ENCODE peak calls at places on chromosomes 13 and 19, in four cellular contexts. W, Z, J and C are unnamed samples.
A peak's percentile ranks its signal among the peaks of the same experiment; 100 is the strongest.

GRCh38 chr19:4742717-4743646 is 19.3 kb upstream of the DPP9 start:
- DNase-seq in Z (no peak), J (peak; percentile 69), W (no peak), C (no peak)

GRCh38 chr13:74324338-74324737 is 190.1 kb upstream of the KLF12 start:
- DNase-seq in J (no peak), Z (no peak), W (no peak), C (no peak)

GRCh38 chr13:94657167-94657566 is 55.2 kb downstream of the SOX21 start:
- DNase-seq in J (no peak), W (no peak), Z (peak; percentile 33), C (no peak)

GRCh38 chr19:29887498-29887897 is 54.5 kb upstream of the URI1 start:
- DNase-seq in W (no peak), Z (no peak), J (no peak), C (no peak)

GRCh38 chr19:9819590-9819898 is 665 bp upstream of the FBXL12 start:
- DNase-seq in J (no peak), W (no peak), Z (no peak), C (no peak)

GRCh38 chr13:26048745-26049144 is 3.1 kb downstream of the SHISA2 start:
- DNase-seq in W (no peak), J (no peak), Z (no peak), C (no peak)

GRCh38 chr13:110228936-110229904 is 77.7 kb downstream of the COL4A1 start:
- DNase-seq in Z (no peak), W (no peak), J (no peak), C (no peak)

GRCh38 chr13:43153436-43154082 is 130.2 kb downstream of the DNAJC15 start:
- DNase-seq in Z (peak; percentile 94), W (no peak), J (no peak), C (no peak)

GRCh38 chr13:49782784-49783183 is 9.7 kb downstream of the KPNA3 start:
- DNase-seq in J (no peak), W (no peak), Z (no peak), C (no peak)

GRCh38 chr19:28646629-28647028 is 566.3 kb downstream of the UQCRFS1 start:
- DNase-seq in W (no peak), Z (no peak), J (no peak), C (no peak)

GRCh38 chr13:31794452-31794851 is 55.1 kb downstream of the RXFP2 start:
- DNase-seq in W (no peak), J (no peak), Z (no peak), C (no peak)

GRCh38 chr19:41563847-41564514 is 12.0 kb upstream of the CEACAM21 start:
- DNase-seq in W (no peak), Z (no peak), J (no peak), C (no peak)

GRCh38 chr13:113022391-113023216 is 53.6 kb downstream of the MCF2L start:
- DNase-seq in Z (no peak), W (peak; percentile 95), J (no peak), C (no peak)

GRCh38 chr13:30373727-30374126 is 48.6 kb upstream of the UBE2L5 start:
- DNase-seq in J (no peak), Z (no peak), W (no peak), C (no peak)

GRCh38 chr13:58051807-58052375 is 420.3 kb downstream of the PCDH17 start:
- DNase-seq in Z (no peak), J (no peak), W (no peak), C (no peak)

GRCh38 chr19:3725121-3725520 is 16.9 kb downstream of the TJP3 start:
- DNase-seq in J (no peak), Z (no peak), W (no peak), C (no peak)

GRCh38 chr13:21986602-21987001 is 315.7 kb downstream of the FGF9 start:
- DNase-seq in W (no peak), J (no peak), Z (no peak), C (peak; percentile 37)

GRCh38 chr13:49995535-49996165 is 1.2 kb upstream of the TRIM13 start:
- DNase-seq in W (no peak), J (no peak), Z (peak; percentile 26), C (no peak)

GRCh38 chr13:25874907-25875306 is 176.9 kb downstream of the SHISA2 start:
- DNase-seq in W (no peak), Z (no peak), J (no peak), C (no peak)

GRCh38 chr13:57631607-57632275 is at the start of gene PCDH17:
- DNase-seq in J (peak; percentile 76), W (peak; percentile 54), Z (peak; percentile 62), C (no peak)

GRCh38 chr19:47305309-47305751 is 4.3 kb upstream of the C5AR1 start:
- DNase-seq in J (peak; percentile 96), W (peak; percentile 59), Z (peak; percentile 76), C (peak; percentile 75)

GRCh38 chr19:17215125-17215971 is at the start of gene USE1:
- DNase-seq in Z (peak; percentile 86), W (peak; percentile 81), J (peak; percentile 93), C (peak; percentile 92)

GRCh38 chr19:17219286-17219685 is 4.1 kb downstream of the USE1 start:
- DNase-seq in J (no peak), Z (no peak), W (no peak), C (no peak)

GRCh38 chr19:17214531-17215124 is 529 bp upstream of the USE1 start:
- DNase-seq in W (no peak), Z (no peak), J (peak; percentile 52), C (no peak)

GRCh38 chr19:17213334-17213733 is 1.8 kb upstream of the USE1 start:
- DNase-seq in J (no peak), Z (no peak), W (no peak), C (no peak)

DNA sequence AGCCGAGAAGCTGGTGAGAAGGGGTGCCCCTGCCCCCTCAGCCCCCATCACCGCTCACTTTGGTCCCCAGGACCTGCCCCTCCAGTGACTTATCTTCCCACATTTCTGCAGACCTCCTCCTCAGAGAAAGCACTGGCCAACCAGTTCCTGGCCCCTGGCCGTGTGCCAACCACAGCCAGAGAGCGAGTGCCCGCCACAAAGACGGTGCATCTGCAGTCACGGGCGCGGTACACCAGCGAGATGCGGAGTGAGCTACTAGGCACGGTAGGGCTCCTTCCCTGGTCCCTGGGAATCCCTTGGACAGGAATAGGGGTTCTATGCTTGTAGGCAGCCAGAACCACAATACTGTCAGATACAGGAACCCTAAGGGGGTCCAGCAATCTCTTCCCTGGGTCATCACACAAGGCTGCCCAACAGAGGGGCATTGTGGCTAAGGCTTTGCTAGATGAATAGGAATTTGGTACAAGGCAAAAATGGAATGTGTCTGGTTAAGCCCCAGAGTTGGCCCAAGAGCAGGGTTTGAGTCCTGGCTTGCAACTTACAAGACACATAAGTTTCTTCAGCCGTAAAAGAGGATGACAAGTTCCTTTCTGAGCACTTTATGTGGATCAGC is 1.0 kb downstream of the USE1 start:
- DNase-seq in J (no peak), Z (no peak), W (no peak), C (no peak)
- H3K9ac ChIP-seq in J (no peak overlapping the region), Z (peak overlapping the region; percentile 94), W (no peak overlapping the region), C (no peak overlapping the region)

DNA sequence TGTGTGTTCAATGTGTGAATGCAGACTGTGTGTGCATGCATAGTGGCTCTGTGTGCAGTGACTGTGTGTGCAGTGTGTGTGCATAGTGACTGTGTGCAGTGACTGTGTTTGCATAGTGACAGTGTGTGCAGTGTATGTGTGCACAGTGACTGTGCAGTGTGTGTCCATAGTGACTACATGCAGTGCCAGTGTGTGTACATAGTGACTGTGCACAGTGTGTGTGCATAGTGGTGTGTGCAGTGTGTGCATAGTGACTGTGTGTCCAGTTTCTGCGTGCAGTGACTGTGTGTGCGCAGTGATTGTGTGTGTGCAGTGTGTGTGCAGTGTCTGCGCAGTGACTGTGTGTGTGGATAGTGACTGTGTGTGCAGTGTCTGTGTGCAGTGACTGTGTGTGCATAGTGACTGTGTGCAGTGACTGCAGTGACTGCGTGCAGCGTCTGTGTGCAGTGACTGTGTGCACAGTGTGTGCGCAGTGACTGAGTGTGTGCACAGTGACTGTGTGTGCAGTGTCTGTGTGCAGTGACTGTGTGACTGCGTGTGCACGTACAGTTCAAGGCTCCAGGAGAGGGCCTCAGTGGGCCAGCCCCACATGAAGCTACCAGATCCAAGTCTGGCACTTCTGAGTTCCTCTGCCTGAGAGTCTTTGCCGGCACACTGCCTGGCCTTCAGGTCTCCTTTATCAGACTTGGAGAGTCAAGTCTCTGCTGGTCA is 90.3 kb downstream of the IER2 start:
- DNase-seq in J (no peak), W (no peak), Z (no peak), C (no peak)
- H3K4me3 ChIP-seq in J (no peak overlapping the region), W (no peak overlapping the region), Z (no peak overlapping the region), C (no peak overlapping the region)

DNA sequence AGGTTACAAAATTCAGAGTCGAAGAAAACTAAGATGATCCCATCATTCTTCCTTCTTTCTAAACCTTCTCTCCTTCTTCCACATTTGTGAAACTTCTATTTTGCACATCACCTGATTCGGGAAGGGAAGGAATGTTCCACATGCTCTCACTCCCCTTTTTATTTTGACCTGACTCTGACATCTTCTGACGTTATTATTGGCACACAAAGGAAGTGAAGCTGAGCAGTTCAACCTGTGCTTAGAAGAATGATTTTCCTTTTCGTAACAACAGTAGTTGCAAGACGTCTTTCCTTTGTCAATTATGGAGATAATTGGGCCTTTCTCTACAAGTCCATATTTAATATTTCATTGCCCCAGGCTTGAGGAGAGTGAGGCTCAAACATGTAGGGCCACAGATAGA is 18.0 kb downstream of the FAM124A start:
- DNase-seq in Z (no peak), W (no peak), J (peak; percentile 4), C (no peak)
- H3K9ac ChIP-seq in Z (no peak overlapping the region), W (no peak overlapping the region), J (no peak overlapping the region), C (no peak overlapping the region)

DNA sequence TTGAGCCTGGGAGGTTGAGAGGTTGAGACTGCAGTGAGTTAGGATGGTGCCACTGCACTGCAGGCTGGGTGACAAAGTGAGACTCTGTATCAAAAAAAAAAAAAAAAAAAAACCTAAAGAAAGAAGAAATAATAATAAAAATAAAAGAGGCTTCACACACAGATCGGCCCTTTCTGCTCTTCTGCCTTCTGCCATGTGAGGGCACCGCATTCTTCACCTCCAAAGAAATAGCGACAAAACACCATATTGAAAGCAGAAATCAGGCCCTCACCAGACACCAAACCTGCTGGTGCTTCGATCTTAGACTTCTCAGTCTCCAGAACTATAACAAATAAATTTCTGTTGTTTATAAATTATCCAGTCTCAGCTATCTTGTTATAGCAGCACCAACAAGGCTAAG is 3.0 kb downstream of the ZNF649 start:
- DNase-seq in Z (no peak), W (no peak), J (no peak), C (no peak)
- H3K4me3 ChIP-seq in Z (no peak overlapping the region), W (no peak overlapping the region), J (peak overlapping the region; percentile 93), C (no peak overlapping the region)

DNA sequence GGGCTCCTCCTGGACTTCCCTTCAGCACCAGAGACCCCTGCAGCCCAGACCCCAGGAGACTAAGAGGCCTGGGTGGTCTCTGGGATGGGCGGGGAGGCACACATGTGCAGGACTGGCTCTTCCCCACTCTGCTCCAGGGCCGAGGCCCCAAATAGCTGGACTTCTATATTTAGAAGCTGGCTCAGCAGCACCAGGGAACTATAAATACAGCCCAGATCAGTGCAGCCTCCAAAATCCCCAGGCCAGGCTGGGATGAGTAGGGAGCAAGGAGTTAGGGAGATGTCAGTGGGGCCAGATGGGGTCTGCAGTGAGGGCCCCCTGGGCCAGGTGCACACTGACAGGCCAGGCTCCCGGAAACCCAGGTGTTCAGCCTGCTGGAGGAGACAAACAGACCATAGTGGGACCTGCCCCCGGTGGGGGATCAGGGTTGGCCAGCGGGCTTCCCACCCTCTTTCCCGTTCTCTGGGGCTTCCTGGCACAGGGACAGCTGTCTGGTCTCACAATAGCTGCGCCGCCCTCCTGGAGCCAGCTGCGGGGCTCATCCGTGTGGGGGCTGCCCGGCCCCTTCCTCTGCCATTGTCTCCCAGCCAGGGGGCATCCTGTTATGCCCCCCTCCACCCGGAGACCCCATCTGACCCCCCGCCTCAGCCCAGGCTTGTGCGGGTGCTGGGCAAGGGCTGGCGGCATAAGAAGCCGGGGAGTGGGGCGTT is 5.5 kb upstream of the ADGRE5 start:
- DNase-seq in W (no peak), Z (no peak), J (no peak), C (no peak)
- H3K9ac ChIP-seq in W (peak overlapping the region; percentile 24), Z (no peak overlapping the region), J (no peak overlapping the region), C (peak overlapping the region; percentile 50)